ENCODE peak calls at places on chromosome 18, in five cellular contexts. A, F, E, M and D are unnamed samples.

GRCh38 chr18:68104036-68104435 is 587.5 kb upstream of the DSEL start:
- DNase-seq in F (no peak), E (no peak), M (no peak), A (no peak), D (no peak)

GRCh38 chr18:11052800-11053199 is 96.6 kb downstream of the PIEZO2 start:
- DNase-seq in M (no peak), F (no peak), A (no peak), E (no peak), D (no peak)

GRCh38 chr18:37778417-37779165 is 213.0 kb upstream of the CELF4 start:
- DNase-seq in A (peak; percentile 46), M (peak; percentile 65), F (peak; percentile 15), E (peak; percentile 63), D (no peak)

GRCh38 chr18:13120967-13121586 is 97.5 kb upstream of the LDLRAD4 start:
- DNase-seq in A (no peak), M (no peak), E (no peak), F (no peak), D (no peak)

GRCh38 chr18:63336366-63337099 is 17.0 kb upstream of the BCL2 start:
- DNase-seq in F (no peak), E (no peak), M (no peak), A (no peak), D (no peak)

GRCh38 chr18:13235981-13236380 is 17.4 kb downstream of the LDLRAD4 start:
- DNase-seq in E (no peak), M (no peak), A (no peak), F (no peak), D (no peak)

GRCh38 chr18:31722369-31722957 is 38.1 kb upstream of the B4GALT6 start:
- DNase-seq in F (peak; percentile 61), A (peak; percentile 89), E (peak; percentile 67), M (peak; percentile 83), D (peak; percentile 55)

GRCh38 chr18:36762074-36762473 is 66.7 kb downstream of the TPGS2 start:
- DNase-seq in F (no peak), M (no peak), E (no peak), A (no peak), D (no peak)

GRCh38 chr18:22203892-22204536 is 34.6 kb downstream of the GATA6 start:
- DNase-seq in F (no peak), E (no peak), M (no peak), A (no peak), D (no peak)

GRCh38 chr18:48142353-48142752 is 211.9 kb upstream of the SMAD2 start:
- DNase-seq in F (no peak), E (no peak), A (no peak), M (no peak), D (no peak)

GRCh38 chr18:7576685-7577084 is 9.6 kb downstream of the PTPRM start:
- DNase-seq in A (no peak), E (no peak), F (no peak), M (no peak), D (no peak)

GRCh38 chr18:74990563-74991081 is 218.3 kb downstream of the PTGR3 start:
- DNase-seq in F (no peak), M (peak; percentile 8), A (no peak), E (peak; percentile 40), D (no peak)